ENCODE peak calls at places on chromosomes 3 and 15, in eight cellular contexts. L is heart left ventricle; D is activated B cell treated with CpG ODN at 0.5 μM for 24 hours; Z is stimulated activated CD4-positive, alpha-beta T cell treated with anti-CD3 and anti-CD28 coated beads, Interleukin-2, amount 100 ng/mL, for 48 hours; I is SJSA1; W is A172; Q is H4; K is GM06990. E is an unnamed sample.

GRCh38 chr3:120838441-120839091 is 69.4 kb upstream of the STXBP5L start:
- DNase-seq in L (no peak), D (no peak), Z (no peak), I (no peak), W (no peak), Q (no peak), K (no peak), E (no peak)

GRCh38 chr3:119716998-119717397 is 14.2 kb downstream of the CFAP91 start:
- DNase-seq in L (no peak), D (no peak), Z (no peak), I (no peak), W (no peak), Q (no peak), K (no peak), E (no peak)

GRCh38 chr3:45980819-45981218 is 14.8 kb downstream of the FYCO1 start:
- DNase-seq in L (no peak), D (no peak), Z (no peak), I (no peak), W (no peak), Q (no peak), K (no peak), E (no peak)

GRCh38 chr3:122208579-122208978 is 25.1 kb downstream of the CASR start:
- DNase-seq in L (no peak), D (no peak), Z (no peak), I (no peak), W (no peak), Q (no peak), K (no peak), E (no peak)

GRCh38 chr15:47577476-47577875 is 139.8 kb upstream of the SEMA6D start:
- DNase-seq in L (no peak), D (no peak), Z (no peak), I (no peak), W (no peak), Q (no peak), K (no peak), E (no peak)

GRCh38 chr15:45871121-45871855 is 236.5 kb downstream of the SQOR start:
- DNase-seq in L (no peak), D (no peak), Z (no peak), I (peak; percentile 98), W (no peak), Q (peak; percentile 31), K (no peak), E (no peak)

GRCh38 chr3:14235003-14235876 is 56.6 kb downstream of the LSM3 start:
- DNase-seq in L (no peak), D (no peak), Z (no peak), I (no peak), W (no peak), Q (no peak), K (no peak), E (no peak)

GRCh38 chr3:160886421-160886820 is 130.4 kb downstream of the PPM1L start:
- DNase-seq in L (no peak), D (no peak), Z (no peak), I (no peak), W (no peak), Q (no peak), K (peak; percentile 17), E (no peak)

GRCh38 chr3:16697437-16698258 is 92.4 kb upstream of the DAZL start:
- DNase-seq in L (no peak), D (no peak), Z (no peak), I (no peak), W (no peak), Q (no peak), K (no peak), E (no peak)

GRCh38 chr3:184172681-184173373 is 1.8 kb upstream of the AP2M1 start:
- DNase-seq in L (no peak), D (no peak), Z (no peak), I (peak; percentile 74), W (peak; percentile 40), Q (no peak), K (no peak), E (no peak)

GRCh38 chr3:194443911-194444310 is 42.9 kb downstream of the ATP13A3 start:
- DNase-seq in L (no peak), D (no peak), Z (no peak), I (no peak), W (no peak), Q (no peak), K (no peak), E (no peak)

GRCh38 chr3:70064194-70064787 is 64.8 kb downstream of the SAMMSON start:
- DNase-seq in L (no peak), D (no peak), Z (peak; percentile 14), I (no peak), W (peak; percentile 18), Q (peak; percentile 5), K (no peak), E (no peak)

GRCh38 chr3:13712682-13713180 is 163.8 kb downstream of the FBLN2 start:
- DNase-seq in L (no peak), D (peak; percentile 4), Z (no peak), I (peak; percentile 9), W (no peak), Q (peak; percentile 1), K (no peak), E (no peak)

GRCh38 chr3:188000361-188000861 is 153.5 kb upstream of the LPP start:
- DNase-seq in L (no peak), D (no peak), Z (no peak), I (no peak), W (no peak), Q (no peak), K (no peak), E (no peak)

GRCh38 chr3:129971368-129972052 is 3.0 kb upstream of the TRH start:
- DNase-seq in L (no peak), D (no peak), Z (no peak), I (no peak), W (no peak), Q (no peak), K (no peak), E (no peak)

GRCh38 chr3:55968331-55968730 is 481.2 kb upstream of the WNT5A start:
- DNase-seq in L (no peak), D (no peak), Z (no peak), I (no peak), W (peak; percentile 59), Q (no peak), K (no peak), E (no peak)

GRCh38 chr15:81311834-81312459 is 12.0 kb downstream of the STARD5 start:
- DNase-seq in L (no peak), D (no peak), Z (no peak), I (no peak), W (no peak), Q (no peak), K (no peak), E (no peak)

GRCh38 chr3:9944271-9944670 is 7.9 kb downstream of the PRRT3 start:
- DNase-seq in L (no peak), D (no peak), Z (no peak), I (no peak), W (no peak), Q (no peak), K (no peak), E (no peak)

GRCh38 chr3:124811441-124811840 is 75.7 kb downstream of the ITGB5 start:
- DNase-seq in L (no peak), D (no peak), Z (no peak), I (no peak), W (peak; percentile 74), Q (no peak), K (no peak), E (no peak)

GRCh38 chr15:90903733-90904536 is 833 bp downstream of the MAN2A2 start:
- DNase-seq in L (peak; percentile 48), D (no peak), Z (no peak), I (no peak), W (no peak), Q (no peak), K (no peak), E (no peak)

GRCh38 chr3:158456114-158456513 is 114.9 kb upstream of the MLF1 start:
- DNase-seq in L (no peak), D (no peak), Z (no peak), I (no peak), W (no peak), Q (peak; percentile 81), K (no peak), E (no peak)

GRCh38 chr3:144242797-144243196 is 271.2 kb downstream of the DIPK2A start:
- DNase-seq in L (no peak), D (no peak), Z (no peak), I (no peak), W (no peak), Q (no peak), K (no peak), E (no peak)

GRCh38 chr15:66899555-66900350 is 165.6 kb upstream of the SMAD3 start:
- DNase-seq in L (no peak), D (no peak), Z (no peak), I (no peak), W (peak; percentile 58), Q (peak; percentile 30), K (no peak), E (peak; percentile 30)

GRCh38 chr3:87771338-87772059 is 287.3 kb downstream of the CGGBP1 start:
- DNase-seq in L (no peak), D (no peak), Z (no peak), I (no peak), W (peak; percentile 60), Q (peak; percentile 7), K (peak; percentile 15), E (no peak)

GRCh38 chr15:50415752-50416404 is 8.3 kb upstream of the USP8 start:
- DNase-seq in L (no peak), D (no peak), Z (no peak), I (no peak), W (no peak), Q (peak; percentile 34), K (no peak), E (no peak)

GRCh38 chr3:23189183-23189582 is 13.9 kb upstream of the UBE2E2 start:
- DNase-seq in L (no peak), D (no peak), Z (no peak), I (no peak), W (no peak), Q (no peak), K (no peak), E (no peak)

GRCh38 chr15:38069506-38069905 is 135.1 kb downstream of the TMCO5A start:
- DNase-seq in L (no peak), D (no peak), Z (no peak), I (peak; percentile 69), W (peak; percentile 51), Q (peak; percentile 34), K (no peak), E (peak; percentile 78)

GRCh38 chr3:178384302-178384939 is 151.8 kb upstream of the KCNMB2 start:
- DNase-seq in L (no peak), D (no peak), Z (no peak), I (no peak), W (no peak), Q (no peak), K (no peak), E (no peak)

E was measured in upper lobe of left lung.